ENCODE peak calls at places on chromosomes 3 and 15, in five cellular contexts. One of them, this sample, is unnamed.

GRCh38 chr3:112699436-112699978 is 58.6 kb upstream of the CCDC80 start:
- DNase-seq in heart right ventricle: no peak
- DNase-seq in cardiac fibroblast: peak
- DNase-seq in brain microvascular endothelial cell: peak
- DNase-seq in lower leg skin: no peak
- DNase-seq in this sample: peak

GRCh38 chr3:48514431-48515227 is 10.7 kb upstream of the SHISA5 start:
- DNase-seq in heart right ventricle: no peak
- DNase-seq in cardiac fibroblast: no peak
- DNase-seq in brain microvascular endothelial cell: no peak
- DNase-seq in lower leg skin: no peak
- DNase-seq in this sample: no peak

GRCh38 chr15:84747423-84748273 is 744 bp upstream of the ZNF592 start:
- DNase-seq in heart right ventricle: peak
- DNase-seq in cardiac fibroblast: peak
- DNase-seq in brain microvascular endothelial cell: peak
- DNase-seq in lower leg skin: peak
- DNase-seq in this sample: peak

GRCh38 chr3:108329087-108329486 is 32.7 kb downstream of the HHLA2 start:
- DNase-seq in heart right ventricle: no peak
- DNase-seq in cardiac fibroblast: no peak
- DNase-seq in brain microvascular endothelial cell: no peak
- DNase-seq in lower leg skin: no peak
- DNase-seq in this sample: no peak

GRCh38 chr3:87867001-87867400 is 191.8 kb downstream of the CGGBP1 start:
- DNase-seq in heart right ventricle: no peak
- DNase-seq in cardiac fibroblast: peak
- DNase-seq in brain microvascular endothelial cell: peak
- DNase-seq in lower leg skin: no peak
- DNase-seq in this sample: peak

GRCh38 chr3:119145500-119146167 is at the start of gene TEX55:
- DNase-seq in heart right ventricle: peak
- DNase-seq in cardiac fibroblast: peak
- DNase-seq in brain microvascular endothelial cell: peak
- DNase-seq in lower leg skin: peak
- DNase-seq in this sample: peak

GRCh38 chr3:4976109-4976508 is 3.1 kb upstream of the BHLHE40 start:
- DNase-seq in heart right ventricle: peak
- DNase-seq in cardiac fibroblast: peak
- DNase-seq in brain microvascular endothelial cell: peak
- DNase-seq in lower leg skin: no peak
- DNase-seq in this sample: peak

GRCh38 chr3:158140396-158140795 is 30.5 kb downstream of the RSRC1 start:
- DNase-seq in heart right ventricle: no peak
- DNase-seq in cardiac fibroblast: peak
- DNase-seq in brain microvascular endothelial cell: no peak
- DNase-seq in lower leg skin: no peak
- DNase-seq in this sample: no peak

GRCh38 chr15:43025150-43025549 is 80.7 kb downstream of the UBR1 start:
- DNase-seq in heart right ventricle: no peak
- DNase-seq in cardiac fibroblast: no peak
- DNase-seq in brain microvascular endothelial cell: no peak
- DNase-seq in lower leg skin: no peak
- DNase-seq in this sample: no peak

GRCh38 chr15:67120839-67121540 is 55.6 kb downstream of the SMAD3 start:
- DNase-seq in heart right ventricle: peak
- DNase-seq in cardiac fibroblast: peak
- DNase-seq in brain microvascular endothelial cell: peak
- DNase-seq in lower leg skin: peak
- DNase-seq in this sample: peak

GRCh38 chr3:51371943-51372557 is 13.0 kb upstream of the MANF start:
- DNase-seq in heart right ventricle: no peak
- DNase-seq in cardiac fibroblast: peak
- DNase-seq in brain microvascular endothelial cell: peak
- DNase-seq in lower leg skin: peak
- DNase-seq in this sample: peak

GRCh38 chr15:71931261-71931660 is 120.9 kb downstream of the NR2E3 start:
- DNase-seq in heart right ventricle: no peak
- DNase-seq in cardiac fibroblast: no peak
- DNase-seq in brain microvascular endothelial cell: no peak
- DNase-seq in lower leg skin: no peak
- DNase-seq in this sample: no peak

GRCh38 chr3:157865449-157865862 is 240.8 kb downstream of the SHOX2 start:
- DNase-seq in heart right ventricle: no peak
- DNase-seq in cardiac fibroblast: peak
- DNase-seq in brain microvascular endothelial cell: no peak
- DNase-seq in lower leg skin: no peak
- DNase-seq in this sample: no peak

GRCh38 chr3:48410205-48411040 is 19.5 kb downstream of the PLXNB1 start:
- DNase-seq in heart right ventricle: no peak
- DNase-seq in cardiac fibroblast: no peak
- DNase-seq in brain microvascular endothelial cell: no peak
- DNase-seq in lower leg skin: peak
- DNase-seq in this sample: no peak

GRCh38 chr3:4741404-4742307 is 237.6 kb upstream of the BHLHE40 start:
- DNase-seq in heart right ventricle: peak
- DNase-seq in cardiac fibroblast: peak
- DNase-seq in brain microvascular endothelial cell: peak
- DNase-seq in lower leg skin: peak
- DNase-seq in this sample: peak

GRCh38 chr3:101963902-101964362 is 114.6 kb downstream of the NFKBIZ start:
- DNase-seq in heart right ventricle: no peak
- DNase-seq in cardiac fibroblast: peak
- DNase-seq in brain microvascular endothelial cell: no peak
- DNase-seq in lower leg skin: no peak
- DNase-seq in this sample: peak

GRCh38 chr15:89680282-89680873 is 1.2 kb upstream of the PLIN1 start:
- DNase-seq in heart right ventricle: peak
- DNase-seq in cardiac fibroblast: peak
- DNase-seq in brain microvascular endothelial cell: no peak
- DNase-seq in lower leg skin: no peak
- DNase-seq in this sample: peak

GRCh38 chr15:47743886-47744285 is 26.6 kb downstream of the SEMA6D start:
- DNase-seq in heart right ventricle: no peak
- DNase-seq in cardiac fibroblast: no peak
- DNase-seq in brain microvascular endothelial cell: no peak
- DNase-seq in lower leg skin: no peak
- DNase-seq in this sample: no peak

GRCh38 chr15:84721381-84721780 is 5.4 kb upstream of the SEC11A start:
- DNase-seq in heart right ventricle: no peak
- DNase-seq in cardiac fibroblast: no peak
- DNase-seq in brain microvascular endothelial cell: no peak
- DNase-seq in lower leg skin: no peak
- DNase-seq in this sample: no peak

GRCh38 chr3:119530418-119530817 is 29.0 kb downstream of the CD80 start:
- DNase-seq in heart right ventricle: no peak
- DNase-seq in cardiac fibroblast: no peak
- DNase-seq in brain microvascular endothelial cell: no peak
- DNase-seq in lower leg skin: no peak
- DNase-seq in this sample: no peak

GRCh38 chr15:80105193-80105984 is 45.9 kb downstream of the ZFAND6 start:
- DNase-seq in heart right ventricle: no peak
- DNase-seq in cardiac fibroblast: peak
- DNase-seq in brain microvascular endothelial cell: no peak
- DNase-seq in lower leg skin: no peak
- DNase-seq in this sample: peak
- H3K4me3 ChIP-seq in heart right ventricle: no peak
- H3K4me3 ChIP-seq in cardiac fibroblast: no peak
- H3K4me3 ChIP-seq in brain microvascular endothelial cell: no peak
- H3K4me3 ChIP-seq in lower leg skin: no peak
- H3K4me3 ChIP-seq in this sample: no peak

DNA sequence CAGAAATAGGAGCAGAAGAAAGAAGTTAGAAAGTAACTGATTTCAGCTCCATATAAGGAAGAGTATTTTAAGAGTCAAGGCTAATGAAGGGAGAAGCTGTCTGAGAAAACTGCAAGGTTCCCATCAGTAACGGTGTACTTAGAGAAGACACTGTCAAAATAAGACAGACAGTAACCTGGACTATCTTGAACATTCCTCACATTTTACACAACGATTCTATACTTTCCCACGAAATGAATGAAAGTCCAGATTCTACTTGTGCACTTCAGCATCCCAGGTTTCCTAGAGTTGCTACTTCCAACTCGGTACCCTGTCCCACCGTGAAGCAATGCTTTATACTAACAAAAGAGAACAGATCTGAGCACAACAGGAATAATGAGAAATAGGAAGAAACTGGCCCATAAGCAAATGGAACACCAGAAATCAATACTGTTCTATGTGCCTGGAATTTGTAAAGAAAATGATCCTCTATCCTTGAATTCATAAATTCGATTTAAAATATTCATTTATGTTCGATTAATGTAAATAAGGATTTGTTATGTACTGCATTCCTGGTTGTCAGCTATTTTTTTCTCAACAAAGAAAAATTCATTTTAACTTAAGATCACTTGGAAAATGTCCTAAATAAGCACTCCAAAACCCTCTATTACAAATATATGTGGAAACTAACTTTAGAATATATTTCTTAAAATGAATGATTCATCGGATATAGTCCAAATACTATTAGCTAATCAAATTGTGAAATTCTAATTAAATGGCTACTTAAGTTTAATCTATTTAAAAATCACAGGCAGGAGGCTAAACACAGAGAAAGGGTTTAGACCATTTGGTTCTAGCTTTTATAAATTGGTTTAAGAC is 1.5 kb downstream of the C3orf70 start:
- DNase-seq in heart right ventricle: no peak
- DNase-seq in cardiac fibroblast: peak
- DNase-seq in brain microvascular endothelial cell: no peak
- DNase-seq in lower leg skin: no peak
- DNase-seq in this sample: no peak
- H3K4me3 ChIP-seq in heart right ventricle: peak
- H3K4me3 ChIP-seq in cardiac fibroblast: no peak
- H3K4me3 ChIP-seq in brain microvascular endothelial cell: no peak
- H3K4me3 ChIP-seq in lower leg skin: no peak
- H3K4me3 ChIP-seq in this sample: no peak

GRCh38 chr3:10601131-10601856 is 95.9 kb upstream of the ATP2B2 start:
- DNase-seq in heart right ventricle: no peak
- DNase-seq in cardiac fibroblast: no peak
- DNase-seq in brain microvascular endothelial cell: no peak
- DNase-seq in lower leg skin: no peak
- DNase-seq in this sample: peak

GRCh38 chr3:10599444-10599843 is 94.1 kb upstream of the ATP2B2 start:
- DNase-seq in heart right ventricle: no peak
- DNase-seq in cardiac fibroblast: no peak
- DNase-seq in brain microvascular endothelial cell: no peak
- DNase-seq in lower leg skin: no peak
- DNase-seq in this sample: no peak

GRCh38 chr3:10600159-10601125 is 95.1 kb upstream of the ATP2B2 start:
- DNase-seq in heart right ventricle: no peak
- DNase-seq in cardiac fibroblast: no peak
- DNase-seq in brain microvascular endothelial cell: no peak
- DNase-seq in lower leg skin: no peak
- DNase-seq in this sample: no peak

GRCh38 chr3:10601857-10602230 is 96.5 kb upstream of the ATP2B2 start:
- DNase-seq in heart right ventricle: no peak
- DNase-seq in cardiac fibroblast: no peak
- DNase-seq in brain microvascular endothelial cell: no peak
- DNase-seq in lower leg skin: no peak
- DNase-seq in this sample: no peak

DNA sequence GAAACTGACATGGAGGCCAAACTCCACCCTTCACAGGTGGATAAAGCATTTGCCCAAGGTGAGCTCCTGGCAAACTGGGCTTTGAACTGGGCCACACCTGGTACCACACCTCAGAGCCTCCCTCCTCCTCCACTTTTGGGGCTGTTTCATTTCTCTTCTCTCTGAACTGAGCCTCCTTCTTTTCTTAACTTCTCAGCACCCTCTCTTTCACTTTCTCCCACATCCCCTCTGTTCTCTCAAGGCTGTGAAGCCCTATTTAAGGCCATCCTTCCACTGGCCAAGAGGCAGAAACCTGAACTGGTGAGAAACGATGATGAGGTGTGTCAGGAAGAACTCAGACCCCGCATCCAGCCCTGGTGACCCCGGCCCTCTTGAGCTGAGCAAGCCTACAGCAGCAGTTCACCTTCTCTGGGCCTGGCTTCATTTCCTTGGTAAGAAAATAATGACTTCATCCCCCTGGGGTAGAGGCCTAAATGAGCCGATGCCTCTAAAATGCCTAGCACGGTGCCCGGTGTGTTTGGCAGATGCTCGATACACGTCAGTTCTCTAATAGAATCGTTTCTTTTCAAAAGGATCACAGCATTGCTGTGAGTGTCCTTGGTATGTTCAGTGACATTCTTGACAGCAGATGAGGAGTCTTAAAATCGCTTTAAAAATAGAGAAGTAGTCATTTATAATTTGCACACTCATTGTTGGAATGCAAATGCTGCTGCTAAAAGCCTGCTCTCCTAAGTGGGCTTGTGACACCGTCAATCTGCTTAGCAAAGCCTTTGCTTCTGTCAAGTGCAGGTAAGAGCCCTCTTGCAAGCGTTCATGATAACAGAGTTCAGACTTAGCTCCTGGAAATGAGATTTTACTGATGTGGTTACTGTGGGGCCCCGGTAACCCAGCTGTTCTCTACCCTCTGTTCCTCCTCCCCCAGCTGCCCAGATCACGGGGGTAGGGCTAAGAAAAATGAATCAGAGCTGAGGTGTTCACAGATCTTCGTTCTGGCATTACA is 97.7 kb upstream of the ATP2B2 start:
- DNase-seq in heart right ventricle: no peak
- DNase-seq in cardiac fibroblast: no peak
- DNase-seq in brain microvascular endothelial cell: no peak
- DNase-seq in lower leg skin: no peak
- DNase-seq in this sample: no peak
- H3K4me3 ChIP-seq in heart right ventricle: no peak
- H3K4me3 ChIP-seq in cardiac fibroblast: no peak
- H3K4me3 ChIP-seq in brain microvascular endothelial cell: no peak
- H3K4me3 ChIP-seq in lower leg skin: no peak
- H3K4me3 ChIP-seq in this sample: no peak

DNA sequence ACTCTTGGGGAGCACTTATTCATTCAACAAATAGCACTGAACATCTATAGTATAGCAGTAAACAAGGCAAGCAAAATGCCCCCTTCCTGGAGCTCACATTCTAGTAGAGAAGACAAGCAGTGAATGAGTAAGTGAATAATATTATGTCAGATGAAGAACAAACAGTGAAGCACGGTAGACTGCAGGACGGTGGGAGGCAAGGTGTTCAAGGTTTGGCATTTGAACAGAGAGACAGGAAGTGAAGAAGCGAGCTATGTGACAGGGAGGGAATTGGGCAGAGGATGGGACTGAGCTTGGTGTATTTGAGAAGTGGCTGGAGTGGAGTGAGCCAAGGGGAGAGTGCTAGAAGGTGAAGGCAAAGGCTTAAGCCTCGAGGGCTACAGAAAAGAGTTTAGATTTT is 1.4 kb downstream of the CRELD1 start:
- DNase-seq in heart right ventricle: no peak
- DNase-seq in cardiac fibroblast: no peak
- DNase-seq in brain microvascular endothelial cell: no peak
- DNase-seq in lower leg skin: no peak
- DNase-seq in this sample: no peak
- H3K4me3 ChIP-seq in heart right ventricle: no peak
- H3K4me3 ChIP-seq in cardiac fibroblast: peak
- H3K4me3 ChIP-seq in brain microvascular endothelial cell: no peak
- H3K4me3 ChIP-seq in lower leg skin: no peak
- H3K4me3 ChIP-seq in this sample: no peak

GRCh38 chr3:79767194-79767952 is 425 bp downstream of the ROBO1 start:
- DNase-seq in heart right ventricle: no peak
- DNase-seq in cardiac fibroblast: peak
- DNase-seq in brain microvascular endothelial cell: peak
- DNase-seq in lower leg skin: no peak
- DNase-seq in this sample: no peak
- H3K4me3 ChIP-seq in heart right ventricle: peak
- H3K4me3 ChIP-seq in cardiac fibroblast: peak
- H3K4me3 ChIP-seq in brain microvascular endothelial cell: peak
- H3K4me3 ChIP-seq in lower leg skin: no peak
- H3K4me3 ChIP-seq in this sample: no peak